ENCODE peak calls at places on chromosomes 5 and 9, in four cellular contexts. One of them, this sample, is unnamed.

GRCh38 chr9:137194909-137195308 is 5.6 kb downstream of the TPRN start:
- DNase-seq in HCT116: no peak
- DNase-seq in H1: no peak
- DNase-seq in HEK293T: no peak
- DNase-seq in this sample: no peak

GRCh38 chr5:150762216-150762615 is 3.4 kb upstream of the DCTN4 start:
- DNase-seq in HCT116: no peak
- DNase-seq in H1: no peak
- DNase-seq in HEK293T: no peak
- DNase-seq in this sample: no peak

GRCh38 chr9:91741529-91741928 is 208.5 kb downstream of the ROR2 start:
- DNase-seq in HCT116: no peak
- DNase-seq in H1: no peak
- DNase-seq in HEK293T: no peak
- DNase-seq in this sample: no peak

GRCh38 chr5:161314033-161314432 is 232.5 kb downstream of the GABRB2 start:
- DNase-seq in HCT116: no peak
- DNase-seq in H1: no peak
- DNase-seq in HEK293T: no peak
- DNase-seq in this sample: no peak

GRCh38 chr5:95843733-95844223 is 21.3 kb upstream of the GLRX start:
- DNase-seq in HCT116: no peak
- DNase-seq in H1: no peak
- DNase-seq in HEK293T: no peak
- DNase-seq in this sample: no peak

GRCh38 chr5:140202078-140202477 is 27.1 kb downstream of the CYSTM1 start:
- DNase-seq in HCT116: no peak
- DNase-seq in H1: no peak
- DNase-seq in HEK293T: no peak
- DNase-seq in this sample: no peak

GRCh38 chr9:34510032-34510431 is 12.8 kb downstream of the ENHO start:
- DNase-seq in HCT116: no peak
- DNase-seq in H1: no peak
- DNase-seq in HEK293T: no peak
- DNase-seq in this sample: no peak

GRCh38 chr5:106489004-106489403 is 1181.7 kb downstream of the EFNA5 start:
- DNase-seq in HCT116: no peak
- DNase-seq in H1: no peak
- DNase-seq in HEK293T: no peak
- DNase-seq in this sample: no peak

GRCh38 chr5:148992265-148992664 is 70.6 kb downstream of the SH3TC2 start:
- DNase-seq in HCT116: no peak
- DNase-seq in H1: no peak
- DNase-seq in HEK293T: no peak
- DNase-seq in this sample: no peak

GRCh38 chr5:33890147-33890546 is 1.6 kb downstream of the ADAMTS12 start:
- DNase-seq in HCT116: no peak
- DNase-seq in H1: no peak
- DNase-seq in HEK293T: no peak
- DNase-seq in this sample: no peak

GRCh38 chr5:68171101-68171558 is 44.4 kb upstream of the PIK3R1 start:
- DNase-seq in HCT116: no peak
- DNase-seq in H1: no peak
- DNase-seq in HEK293T: no peak
- DNase-seq in this sample: no peak

GRCh38 chr5:135007305-135007704 is 26.7 kb downstream of the PITX1 start:
- DNase-seq in HCT116: no peak
- DNase-seq in H1: no peak
- DNase-seq in HEK293T: no peak
- DNase-seq in this sample: no peak

GRCh38 chr9:137785704-137786161 is 91.8 kb upstream of the CACNA1B start:
- DNase-seq in HCT116: no peak
- DNase-seq in H1: no peak
- DNase-seq in HEK293T: no peak
- DNase-seq in this sample: peak

GRCh38 chr5:35773936-35774335 is 82.8 kb upstream of the IL7R start:
- DNase-seq in HCT116: no peak
- DNase-seq in H1: no peak
- DNase-seq in HEK293T: no peak
- DNase-seq in this sample: no peak

GRCh38 chr5:154523704-154524103 is 45.7 kb upstream of the HAND1 start:
- DNase-seq in HCT116: no peak
- DNase-seq in H1: no peak
- DNase-seq in HEK293T: peak
- DNase-seq in this sample: no peak

GRCh38 chr9:79952401-79952800 is 380.6 kb downstream of the TLE4 start:
- DNase-seq in HCT116: no peak
- DNase-seq in H1: no peak
- DNase-seq in HEK293T: no peak
- DNase-seq in this sample: no peak

GRCh38 chr9:93013856-93014582 is 44.5 kb upstream of the SUSD3 start:
- DNase-seq in HCT116: no peak
- DNase-seq in H1: peak
- DNase-seq in HEK293T: no peak
- DNase-seq in this sample: peak

GRCh38 chr5:2326603-2327002 is 424.9 kb downstream of the IRX2 start:
- DNase-seq in HCT116: no peak
- DNase-seq in H1: no peak
- DNase-seq in HEK293T: no peak
- DNase-seq in this sample: no peak

GRCh38 chr5:157744055-157745011 is 821 bp downstream of the LSM11 start:
- DNase-seq in HCT116: no peak
- DNase-seq in H1: no peak
- DNase-seq in HEK293T: peak
- DNase-seq in this sample: peak

GRCh38 chr9:129569506-129570449 is 51.1 kb downstream of the C9orf50 start:
- DNase-seq in HCT116: peak
- DNase-seq in H1: peak
- DNase-seq in HEK293T: peak
- DNase-seq in this sample: no peak

GRCh38 chr9:8448226-8448625 is 648.6 kb upstream of the DMAC1 start:
- DNase-seq in HCT116: no peak
- DNase-seq in H1: no peak
- DNase-seq in HEK293T: no peak
- DNase-seq in this sample: no peak

GRCh38 chr5:56506586-56506985 is 273.5 kb upstream of the ANKRD55 start:
- DNase-seq in HCT116: no peak
- DNase-seq in H1: no peak
- DNase-seq in HEK293T: no peak
- DNase-seq in this sample: no peak

GRCh38 chr5:71903826-71904225 is 184.8 kb downstream of the CARTPT start:
- DNase-seq in HCT116: no peak
- DNase-seq in H1: no peak
- DNase-seq in HEK293T: no peak
- DNase-seq in this sample: no peak

GRCh38 chr5:88142801-88143692 is 125.6 kb downstream of the TMEM161B start:
- DNase-seq in HCT116: no peak
- DNase-seq in H1: peak
- DNase-seq in HEK293T: no peak
- DNase-seq in this sample: no peak

GRCh38 chr9:90000925-90001324 is 396.1 kb downstream of the GADD45G start:
- DNase-seq in HCT116: no peak
- DNase-seq in H1: no peak
- DNase-seq in HEK293T: no peak
- DNase-seq in this sample: no peak

GRCh38 chr5:604391-604831 is 7.7 kb upstream of the CEP72 start:
- DNase-seq in HCT116: no peak
- DNase-seq in H1: no peak
- DNase-seq in HEK293T: no peak
- DNase-seq in this sample: no peak

GRCh38 chr9:80197661-80198060 is 625.9 kb downstream of the TLE4 start:
- DNase-seq in HCT116: no peak
- DNase-seq in H1: no peak
- DNase-seq in HEK293T: no peak
- DNase-seq in this sample: no peak

GRCh38 chr9:107292811-107293554 is 9.9 kb downstream of the RAD23B start:
- DNase-seq in HCT116: no peak
- DNase-seq in H1: no peak
- DNase-seq in HEK293T: no peak
- DNase-seq in this sample: no peak

GRCh38 chr5:150059623-150060022 is 26.7 kb downstream of the CSF1R start:
- DNase-seq in HCT116: no peak
- DNase-seq in H1: no peak
- DNase-seq in HEK293T: no peak
- DNase-seq in this sample: no peak

GRCh38 chr5:178433273-178433775 is 156.9 kb downstream of the COL23A1 start:
- DNase-seq in HCT116: no peak
- DNase-seq in H1: peak
- DNase-seq in HEK293T: no peak
- DNase-seq in this sample: no peak

GRCh38 chr5:178432421-178433272 is 157.5 kb downstream of the COL23A1 start:
- DNase-seq in HCT116: no peak
- DNase-seq in H1: no peak
- DNase-seq in HEK293T: no peak
- DNase-seq in this sample: no peak

GRCh38 chr5:178430187-178431062 is 159.8 kb downstream of the COL23A1 start:
- DNase-seq in HCT116: no peak
- DNase-seq in H1: peak
- DNase-seq in HEK293T: no peak
- DNase-seq in this sample: no peak

GRCh38 chr5:178431063-178431776 is 159.0 kb downstream of the COL23A1 start:
- DNase-seq in HCT116: no peak
- DNase-seq in H1: no peak
- DNase-seq in HEK293T: no peak
- DNase-seq in this sample: no peak

DNA sequence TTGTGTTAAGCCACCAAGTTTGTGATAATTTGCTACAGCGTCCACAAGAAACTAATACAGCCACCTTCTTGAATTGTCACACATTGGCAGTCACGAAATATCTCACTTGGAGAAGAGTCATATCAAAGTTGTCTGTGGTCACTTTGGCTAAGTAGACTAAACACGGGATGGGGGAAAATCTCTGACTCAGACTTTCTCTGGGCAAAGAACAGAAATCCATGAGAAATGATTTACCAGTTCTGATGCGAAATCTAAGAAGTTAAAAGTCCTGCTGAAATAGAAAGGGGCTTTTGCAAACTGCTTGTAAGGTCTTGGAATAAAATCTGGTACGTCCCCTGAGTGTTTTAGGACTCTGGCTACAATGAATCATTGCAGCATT is 158.4 kb downstream of the COL23A1 start:
- DNase-seq in HCT116: no peak
- DNase-seq in H1: no peak
- DNase-seq in HEK293T: no peak
- DNase-seq in this sample: no peak
- TF ChIP-seq SP1 in HCT116: no peak
- TF ChIP-seq SP1 in H1: no peak
- TF ChIP-seq SP1 in HEK293T: no peak
- TF ChIP-seq SP1 in this sample: no peak

GRCh38 chr5:165031361-165031760 is 1525.9 kb downstream of the MAT2B start:
- DNase-seq in HCT116: no peak
- DNase-seq in H1: no peak
- DNase-seq in HEK293T: no peak
- DNase-seq in this sample: no peak

GRCh38 chr5:165026971-165027370 is 1521.6 kb downstream of the MAT2B start:
- DNase-seq in HCT116: no peak
- DNase-seq in H1: no peak
- DNase-seq in HEK293T: no peak
- DNase-seq in this sample: no peak

GRCh38 chr5:165029471-165029870 is 1524.1 kb downstream of the MAT2B start:
- DNase-seq in HCT116: no peak
- DNase-seq in H1: no peak
- DNase-seq in HEK293T: peak
- DNase-seq in this sample: peak
- TF ChIP-seq SP1 in HCT116: no peak
- TF ChIP-seq SP1 in H1: no peak
- TF ChIP-seq SP1 in HEK293T: no peak
- TF ChIP-seq SP1 in this sample: no peak

GRCh38 chr5:65483474-65484346 is 2.0 kb upstream of the ADAMTS6 start:
- DNase-seq in HCT116: peak
- DNase-seq in H1: no peak
- DNase-seq in HEK293T: peak
- DNase-seq in this sample: no peak
- TF ChIP-seq SP1 in HCT116: no peak
- TF ChIP-seq SP1 in H1: no peak
- TF ChIP-seq SP1 in HEK293T: no peak
- TF ChIP-seq SP1 in this sample: no peak

GRCh38 chr5:61815343-61815742 is 483.3 kb downstream of the ZSWIM6 start:
- DNase-seq in HCT116: no peak
- DNase-seq in H1: no peak
- DNase-seq in HEK293T: no peak
- DNase-seq in this sample: no peak

GRCh38 chr5:61816585-61817450 is 484.8 kb downstream of the ZSWIM6 start:
- DNase-seq in HCT116: no peak
- DNase-seq in H1: no peak
- DNase-seq in HEK293T: no peak
- DNase-seq in this sample: no peak

GRCh38 chr5:61816146-61816545 is 484.1 kb downstream of the ZSWIM6 start:
- DNase-seq in HCT116: no peak
- DNase-seq in H1: no peak
- DNase-seq in HEK293T: no peak
- DNase-seq in this sample: no peak

GRCh38 chr5:61821561-61821960 is 484.4 kb upstream of the KIF2A start:
- DNase-seq in HCT116: no peak
- DNase-seq in H1: no peak
- DNase-seq in HEK293T: no peak
- DNase-seq in this sample: no peak

GRCh38 chr5:61817472-61818326 is 485.6 kb downstream of the ZSWIM6 start:
- DNase-seq in HCT116: peak
- DNase-seq in H1: no peak
- DNase-seq in HEK293T: peak
- DNase-seq in this sample: peak
- TF ChIP-seq SP1 in HCT116: no peak
- TF ChIP-seq SP1 in H1: no peak
- TF ChIP-seq SP1 in HEK293T: no peak
- TF ChIP-seq SP1 in this sample: no peak

DNA sequence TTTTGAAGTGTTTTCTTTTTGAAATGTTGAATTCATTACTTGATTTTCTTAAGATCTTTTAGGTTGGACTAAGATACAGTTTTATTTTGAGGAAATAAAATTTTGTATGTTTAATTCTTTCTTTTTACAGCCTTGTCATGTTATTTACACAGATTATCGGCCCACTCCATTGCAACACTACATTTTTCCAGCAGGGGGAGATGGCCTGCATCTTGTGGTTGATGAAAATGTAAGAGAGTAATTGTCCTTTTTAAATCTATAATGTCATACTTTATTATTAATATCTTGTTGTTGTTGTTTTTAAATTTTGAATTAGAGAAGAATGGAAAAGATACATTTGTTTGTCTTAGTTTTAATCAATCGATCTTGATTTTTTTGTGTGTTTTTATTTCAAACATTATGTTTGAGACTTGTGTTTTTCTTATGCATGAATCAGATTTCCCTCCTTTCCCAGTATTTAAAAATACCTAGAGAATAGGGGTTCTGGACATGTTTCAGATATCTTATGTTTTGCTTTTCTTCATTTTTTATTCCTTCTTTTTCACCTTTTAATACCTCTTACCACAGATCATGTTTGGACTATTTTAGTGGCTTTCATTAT is 36.7 kb downstream of the MTREX start:
- DNase-seq in HCT116: peak
- DNase-seq in H1: peak
- DNase-seq in HEK293T: peak
- DNase-seq in this sample: peak
- TF ChIP-seq SP1 in HCT116: no peak
- TF ChIP-seq SP1 in H1: no peak
- TF ChIP-seq SP1 in HEK293T: no peak
- TF ChIP-seq SP1 in this sample: no peak